ENCODE peak calls at places on chromosome X, in four cellular contexts. U is K562, D is transverse colon, Q is tibial nerve. N is an unnamed sample.
A peak's percentile ranks its signal among the peaks of the same experiment; 100 is the strongest.

GRCh38 chrX:65750674-65751469 is 83.4 kb downstream of the MSN start:
- DNase-seq in U (no peak), D (peak; percentile 21), Q (no peak), N (no peak)

GRCh38 chrX:116318672-116319071 is 117.7 kb upstream of the SLC6A14 start:
- DNase-seq in U (no peak), D (no peak), Q (no peak), N (no peak)

GRCh38 chrX:23742174-23742692 is 843 bp downstream of the ACOT9 start:
- DNase-seq in U (peak; percentile 16), D (peak; percentile 31), Q (no peak), N (peak; percentile 45)

GRCh38 chrX:95484781-95485180 is 1199.9 kb upstream of the DIAPH2 start:
- DNase-seq in U (no peak), D (no peak), Q (no peak), N (no peak)

GRCh38 chrX:105564536-105564935 is 257.8 kb upstream of the NRK start:
- DNase-seq in U (no peak), D (no peak), Q (no peak), N (no peak)

GRCh38 chrX:109777749-109778148 is 44.7 kb upstream of the ACSL4 start:
- DNase-seq in U (no peak), D (no peak), Q (no peak), N (no peak)

GRCh38 chrX:115560978-115561604 is at the start of gene PLS3:
- DNase-seq in U (no peak), D (peak; percentile 72), Q (peak; percentile 65), N (peak; percentile 80)

GRCh38 chrX:49850028-49850427 is 20.9 kb downstream of the PAGE4 start:
- DNase-seq in U (no peak), D (no peak), Q (no peak), N (no peak)

GRCh38 chrX:97898798-97899197 is 1015.1 kb downstream of the RPA4 start:
- DNase-seq in U (no peak), D (no peak), Q (no peak), N (no peak)

DNA sequence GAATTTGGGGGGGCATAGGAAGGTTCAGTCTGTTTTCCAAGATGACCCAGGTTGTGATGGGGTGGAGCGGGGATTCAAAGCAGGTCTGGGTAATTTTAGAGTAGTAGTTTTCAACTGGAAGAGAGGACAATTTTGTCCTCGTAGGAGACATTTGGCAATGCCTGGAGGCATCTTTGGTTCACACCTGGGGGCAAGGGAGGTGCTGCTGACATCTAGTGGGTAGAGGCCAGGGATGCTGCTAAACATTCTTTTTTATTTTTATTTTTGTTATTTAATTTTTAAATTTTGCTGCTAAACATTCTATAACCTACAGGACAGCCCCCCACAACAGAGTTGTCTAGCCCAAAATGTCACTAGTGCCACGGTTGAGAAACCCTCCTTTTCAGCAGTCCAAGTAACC is 1.9 kb downstream of the RAB9A start:
- DNase-seq in U (no peak), D (no peak), Q (no peak), N (no peak)
- H3K4me3 ChIP-seq in U (peak overlapping the region; percentile 95), D (no peak overlapping the region), Q (no peak overlapping the region), N (peak overlapping the region; percentile 65)

GRCh38 chrX:53412441-53412840 is 10.0 kb downstream of the SMC1A start:
- DNase-seq in U (no peak), D (no peak), Q (no peak), N (no peak)
- H3K27ac ChIP-seq in U (no peak overlapping the region), D (no peak overlapping the region), Q (no peak overlapping the region), N (no peak overlapping the region)

DNA sequence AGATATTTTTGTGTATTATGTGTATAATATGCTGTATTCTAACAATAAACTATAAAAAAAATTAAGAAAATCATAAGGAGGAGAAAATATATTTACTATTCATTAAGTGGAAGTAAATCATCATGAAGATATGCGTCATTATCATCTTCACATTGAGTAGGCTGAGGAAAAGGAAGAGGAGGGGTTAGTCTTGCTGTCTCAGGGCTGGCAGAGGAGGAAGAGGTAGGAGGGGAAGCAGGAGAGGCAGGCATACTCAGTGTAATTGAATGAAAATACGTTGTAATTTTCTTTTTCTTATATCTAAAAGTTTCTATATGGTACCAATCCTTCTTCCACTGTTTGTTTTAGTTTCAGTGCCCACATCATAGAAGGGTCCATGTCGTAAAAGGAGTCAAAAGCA is 9.8 kb upstream of the TMEM185A start:
- DNase-seq in U (no peak), D (no peak), Q (no peak), N (no peak)
- TF ChIP-seq POLR2A in U (no peak), D (no peak), Q (no peak), N (no peak)

GRCh38 chrX:147920161-147920666 is 8.5 kb downstream of the FMR1 start:
- DNase-seq in U (no peak), D (no peak), Q (no peak), N (no peak)

GRCh38 chrX:147914609-147915008 is 2.9 kb downstream of the FMR1 start:
- DNase-seq in U (no peak), D (no peak), Q (no peak), N (no peak)

GRCh38 chrX:147913570-147913969 is 1.9 kb downstream of the FMR1 start:
- DNase-seq in U (no peak), D (no peak), Q (no peak), N (no peak)

GRCh38 chrX:147916375-147916968 is 4.8 kb downstream of the FMR1 start:
- DNase-seq in U (no peak), D (no peak), Q (no peak), N (no peak)

DNA sequence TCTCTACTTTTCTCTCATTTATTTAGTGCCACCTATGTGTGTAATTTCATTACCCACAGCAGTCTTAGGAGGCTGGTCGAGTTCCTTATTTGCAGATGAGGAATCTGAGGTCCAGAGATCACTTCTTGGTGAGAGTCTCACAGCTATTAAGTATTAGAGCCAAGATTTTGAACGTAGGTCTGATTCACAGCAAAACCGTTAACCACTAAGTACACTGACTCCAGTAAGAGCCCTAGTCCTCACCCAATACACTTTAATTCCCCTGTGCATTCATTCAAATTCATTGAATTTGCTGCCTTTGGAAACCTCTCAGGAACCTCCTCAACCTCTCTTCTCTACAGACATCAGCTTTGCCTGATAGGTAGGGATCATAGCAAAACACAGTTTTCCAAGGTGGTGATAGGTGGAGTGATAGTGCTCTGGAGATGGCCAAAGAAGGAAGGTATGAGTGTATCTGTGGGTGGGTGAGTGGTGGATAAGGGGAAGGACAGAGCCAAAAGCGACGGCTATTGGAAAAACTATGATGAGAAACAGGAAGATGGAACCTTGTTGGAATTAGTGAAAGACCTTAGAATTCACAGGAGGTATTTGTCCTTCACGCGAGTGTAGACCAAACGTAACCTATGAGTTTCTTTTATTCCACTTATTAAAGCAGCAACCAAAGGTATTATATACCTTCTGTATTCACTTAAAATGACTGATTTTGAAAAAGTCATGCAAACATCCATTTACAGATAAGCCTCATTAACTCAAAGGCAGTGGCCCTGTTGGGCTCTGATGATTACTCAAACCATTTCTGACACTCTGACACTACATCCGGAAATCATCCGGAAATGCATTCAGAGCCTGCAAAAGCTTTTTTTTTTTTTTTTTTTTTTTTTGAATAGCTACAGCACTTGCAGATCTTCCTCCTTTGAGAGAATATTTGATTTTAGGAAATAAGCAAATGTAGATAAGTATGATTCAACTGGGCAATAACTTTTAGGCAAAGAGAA is 6.3 kb downstream of the FMR1 start:
- DNase-seq in U (peak; percentile 19), D (no peak), Q (no peak), N (no peak)
- H3K4me3 ChIP-seq in U (no peak overlapping the region), D (no peak overlapping the region), Q (no peak overlapping the region), N (no peak overlapping the region)

DNA sequence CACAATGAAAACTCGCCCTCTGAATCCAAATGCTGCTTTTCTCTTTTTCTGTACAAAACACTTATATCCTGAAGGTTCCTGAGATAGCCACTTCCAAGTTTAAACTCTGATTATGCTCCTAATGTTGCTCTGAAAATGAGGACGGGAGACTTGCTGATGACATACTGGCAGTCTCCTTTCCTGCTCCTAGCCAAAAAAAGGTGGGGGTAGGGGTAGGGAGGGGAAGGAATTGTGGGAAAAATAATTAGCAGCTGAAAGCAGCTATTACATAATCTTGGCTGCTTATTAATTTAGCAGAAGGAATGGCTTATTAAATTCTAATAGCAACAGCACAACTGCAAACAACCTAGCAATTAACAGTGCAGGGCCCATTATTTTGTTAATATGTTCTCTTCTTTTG is 2.0 kb upstream of the AP1S2 start:
- DNase-seq in U (no peak), D (no peak), Q (no peak), N (no peak)
- H3K27ac ChIP-seq in U (no peak overlapping the region), D (peak overlapping the region; percentile 92), Q (peak overlapping the region; percentile 91), N (no peak overlapping the region)